ENCODE peak calls at places on chromosome 1, in seven cellular contexts. S is AG10803; I is caudate nucleus; E is activated CD4-positive, CD25-positive, alpha-beta regulatory T cell treated with anti-CD3 and anti-CD28 coated beads, Interleukin-2, amount 50 U/mL, for 16 hours; C is iris pigment epithelial cell; K is progenitor cell of endocrine pancreas; R is thoracic aorta. B is an unnamed sample.

GRCh38 chr1:183989078-183989577 is 48.4 kb downstream of the COLGALT2 start:
- DNase-seq in S (peak), I (no peak), E (no peak), C (peak), K (no peak), R (peak), B (no peak)

GRCh38 chr1:29186252-29186651 is 4.6 kb upstream of the SRSF4 start:
- DNase-seq in S (no peak), I (no peak), E (no peak), C (peak), K (no peak), R (no peak), B (no peak)

GRCh38 chr1:201640624-201641023 is 101.7 kb downstream of the NAV1 start:
- DNase-seq in S (peak), I (no peak), E (no peak), C (peak), K (no peak), R (no peak), B (no peak)

GRCh38 chr1:160245420-160245819 is 16.9 kb downstream of the DCAF8 start:
- DNase-seq in S (no peak), I (no peak), E (no peak), C (no peak), K (no peak), R (no peak), B (no peak)

GRCh38 chr1:210677533-210677932 is 348.8 kb downstream of the HHAT start:
- DNase-seq in S (no peak), I (no peak), E (no peak), C (no peak), K (no peak), R (no peak), B (no peak)

GRCh38 chr1:230176871-230177411 is 109.9 kb downstream of the GALNT2 start:
- DNase-seq in S (peak), I (peak), E (no peak), C (no peak), K (no peak), R (no peak), B (no peak)

GRCh38 chr1:162117039-162117816 is 47.7 kb downstream of the NOS1AP start:
- DNase-seq in S (no peak), I (no peak), E (no peak), C (no peak), K (no peak), R (no peak), B (no peak)

GRCh38 chr1:203331224-203331623 is 19.7 kb downstream of the FMOD start:
- DNase-seq in S (no peak), I (no peak), E (no peak), C (no peak), K (no peak), R (no peak), B (no peak)

B was measured in H1.